ENCODE peak calls at places on chromosomes 11 and 22, in six cellular contexts. H is BE2C, J is left lung, K is fibroblast of villous mesenchyme, S is neural crest cell, Y is suprapubic skin. T is an unnamed sample.

GRCh38 chr22:43635101-43635500 is 177.0 kb downstream of the EFCAB6 start:
- DNase-seq in K (no peak), H (no peak), J (no peak), Y (no peak), S (no peak), T (no peak)

GRCh38 chr11:70463478-70464255 is 65.3 kb downstream of the CTTN start:
- DNase-seq in S (no peak), H (no peak), K (no peak), Y (no peak), J (peak; percentile 65), T (no peak)

GRCh38 chr11:19393119-19393518 is 152.4 kb upstream of the E2F8 start:
- DNase-seq in Y (no peak), K (no peak), S (no peak), J (no peak), H (no peak), T (no peak)

GRCh38 chr22:45007946-45008852 is 1.6 kb downstream of the PHF21B start:
- DNase-seq in K (peak; percentile 20), H (peak; percentile 48), J (peak; percentile 78), Y (no peak), S (peak; percentile 41), T (no peak)

GRCh38 chr11:86360775-86361395 is 13.8 kb upstream of the CCDC81 start:
- DNase-seq in H (no peak), K (peak; percentile 65), S (no peak), J (no peak), Y (no peak), T (peak; percentile 18)

GRCh38 chr11:112002491-112003216 is 22.6 kb upstream of the DLAT start:
- DNase-seq in J (no peak), Y (no peak), S (no peak), H (no peak), K (peak; percentile 17), T (no peak)

GRCh38 chr11:106724293-106724892 is 293.9 kb downstream of the GUCY1A2 start:
- DNase-seq in K (peak; percentile 34), H (no peak), J (no peak), Y (no peak), S (no peak), T (no peak)

GRCh38 chr11:15053201-15053685 is 20.1 kb upstream of the CALCB start:
- DNase-seq in S (no peak), J (no peak), Y (no peak), H (no peak), K (peak; percentile 2), T (no peak)

GRCh38 chr11:125551835-125552342 is 17.4 kb upstream of the EI24 start:
- DNase-seq in H (no peak), J (no peak), S (no peak), Y (no peak), K (no peak), T (no peak)

GRCh38 chr11:69054397-69055211 is 5.9 kb downstream of the TPCN2 start:
- DNase-seq in J (peak; percentile 58), Y (no peak), K (no peak), S (no peak), H (no peak), T (no peak)

GRCh38 chr11:35372565-35373283 is 46.6 kb downstream of the SLC1A2 start:
- DNase-seq in K (no peak), H (no peak), S (no peak), J (no peak), Y (no peak), T (no peak)

GRCh38 chr22:50723991-50724390 is 14.0 kb upstream of the ACR start:
- DNase-seq in K (no peak), S (no peak), H (no peak), Y (no peak), J (no peak), T (peak; percentile 62)

GRCh38 chr11:19631657-19632325 is 80.8 kb upstream of the NAV2 start:
- DNase-seq in H (no peak), K (no peak), S (no peak), Y (no peak), J (no peak), T (no peak)

GRCh38 chr11:118908931-118909618 is 16.7 kb downstream of the BCL9L start:
- DNase-seq in H (peak; percentile 96), Y (no peak), J (peak; percentile 82), S (no peak), K (peak; percentile 97), T (no peak)

GRCh38 chr11:641806-642370 is 4.8 kb downstream of the DRD4 start:
- DNase-seq in K (no peak), S (no peak), H (no peak), Y (no peak), J (no peak), T (no peak)

GRCh38 chr11:77789061-77789730 is 31.3 kb downstream of the RSF1 start:
- DNase-seq in K (no peak), H (no peak), S (no peak), Y (no peak), J (no peak), T (no peak)

DNA sequence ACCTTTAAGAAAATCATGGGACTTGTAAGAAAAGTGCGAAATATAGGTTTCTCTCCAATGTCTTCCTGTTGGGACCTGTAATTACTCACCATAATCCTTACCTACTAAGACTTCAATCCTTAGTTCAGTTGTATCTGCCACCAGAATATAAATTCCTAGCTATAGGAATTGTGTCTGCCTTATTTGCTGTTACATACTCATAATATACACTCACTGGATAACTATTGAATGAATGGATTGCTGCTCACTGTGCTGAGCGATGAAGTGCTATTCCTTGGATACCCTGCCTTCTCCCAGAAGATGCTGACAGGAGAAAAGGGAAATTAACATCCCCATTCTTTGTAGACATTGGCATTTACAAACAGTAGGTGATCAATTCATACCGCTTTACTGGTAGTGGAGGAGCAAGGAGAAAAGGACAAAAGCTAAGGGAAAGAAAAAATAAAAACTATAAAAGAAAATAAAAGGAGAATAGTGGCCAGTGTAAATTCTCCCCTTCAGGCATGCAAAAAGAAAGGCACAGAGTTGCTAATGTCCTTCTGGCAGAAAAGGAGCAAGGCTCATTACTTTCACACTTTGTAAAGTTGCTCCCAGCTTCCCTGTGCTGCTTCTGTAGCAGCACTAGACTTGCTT is 182.9 kb downstream of the LUZP2 start:
- DNase-seq in Y (no peak), J (no peak), K (no peak), S (no peak), H (no peak), T (no peak)
- TF ChIP-seq CTCF in Y (no peak), J (no peak), K (no peak), S (no peak), H (no peak), T (no peak)

DNA sequence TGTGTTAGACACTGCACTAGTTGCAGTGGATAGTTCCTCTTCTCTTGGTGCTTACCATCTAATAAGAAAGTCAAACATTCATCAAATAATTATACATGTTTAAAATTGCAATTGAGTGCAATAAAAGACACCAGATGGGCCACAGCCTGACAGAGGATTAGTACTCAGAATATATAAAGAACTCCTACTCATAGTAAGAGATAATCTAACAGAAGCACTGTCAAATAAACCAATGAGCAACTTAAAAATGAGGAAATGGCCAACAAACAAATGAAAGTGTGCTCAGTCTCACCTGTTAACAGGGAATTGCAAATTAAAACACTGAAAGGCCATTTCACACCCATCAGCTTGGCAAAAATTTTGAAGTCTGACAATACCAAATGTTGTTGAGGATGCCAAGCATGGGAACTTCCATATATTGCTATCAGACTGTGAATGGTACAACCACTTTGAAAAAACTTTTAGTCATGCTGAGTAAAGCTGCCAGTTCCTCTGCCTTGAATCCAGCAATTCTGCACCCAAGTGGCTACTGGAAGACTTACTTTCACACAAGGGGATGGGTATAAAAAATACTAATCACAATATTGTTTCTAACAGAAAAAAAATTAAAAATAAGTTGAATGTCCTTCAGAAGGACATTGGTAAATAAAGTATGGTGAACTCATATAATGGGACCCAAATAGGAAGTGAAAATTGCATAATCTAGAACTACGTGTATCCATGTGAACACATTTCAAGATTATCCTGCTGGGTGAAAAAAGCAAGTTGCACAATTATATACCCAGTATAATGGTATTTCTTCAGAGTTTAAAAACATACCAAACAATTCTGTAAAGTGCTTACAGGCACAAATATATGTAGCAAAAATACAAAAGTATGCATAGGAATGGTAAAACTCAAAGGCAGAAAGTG is 41.4 kb upstream of the CREB3L1 start:
- DNase-seq in H (no peak), J (no peak), S (no peak), Y (no peak), K (peak; percentile 59), T (no peak)
- TF ChIP-seq CTCF in H (no peak), J (no peak), S (no peak), Y (no peak), K (no peak), T (no peak)

GRCh38 chr11:96265236-96265737 is 77.7 kb downstream of the MAML2 start:
- DNase-seq in S (no peak), H (no peak), Y (no peak), J (no peak), K (no peak), T (no peak)

GRCh38 chr11:96260526-96260925 is 82.5 kb downstream of the MAML2 start:
- DNase-seq in H (no peak), K (no peak), S (no peak), Y (no peak), J (no peak), T (no peak)

GRCh38 chr11:96265972-96266371 is 77.0 kb downstream of the MAML2 start:
- DNase-seq in S (no peak), Y (no peak), J (no peak), H (no peak), K (no peak), T (no peak)

GRCh38 chr11:96264364-96264763 is 78.6 kb downstream of the MAML2 start:
- DNase-seq in J (no peak), H (no peak), S (no peak), K (no peak), Y (no peak), T (no peak)

DNA sequence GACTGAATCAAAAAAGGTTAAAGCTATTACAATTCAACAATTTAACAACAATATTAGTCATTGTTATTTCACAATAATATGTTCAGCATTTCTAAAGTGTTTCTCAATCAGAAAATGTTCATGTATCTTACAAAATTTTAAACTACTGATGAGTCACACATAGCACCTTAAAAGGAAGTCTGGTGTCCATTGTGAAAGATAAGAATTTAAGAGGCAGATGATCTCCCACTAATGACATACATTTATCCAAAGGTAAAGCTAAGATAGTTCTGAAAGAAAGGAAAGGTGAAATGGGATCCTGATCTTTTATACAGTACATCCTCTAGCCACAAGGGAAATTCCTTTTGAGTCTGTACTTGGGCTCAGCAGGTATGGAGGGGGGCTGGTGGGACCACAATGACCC is 79.6 kb downstream of the MAML2 start:
- DNase-seq in K (peak; percentile 93), S (no peak), Y (no peak), J (no peak), H (no peak), T (no peak)
- TF ChIP-seq CTCF in K (no peak), S (no peak), Y (no peak), J (no peak), H (no peak), T (no peak)

DNA sequence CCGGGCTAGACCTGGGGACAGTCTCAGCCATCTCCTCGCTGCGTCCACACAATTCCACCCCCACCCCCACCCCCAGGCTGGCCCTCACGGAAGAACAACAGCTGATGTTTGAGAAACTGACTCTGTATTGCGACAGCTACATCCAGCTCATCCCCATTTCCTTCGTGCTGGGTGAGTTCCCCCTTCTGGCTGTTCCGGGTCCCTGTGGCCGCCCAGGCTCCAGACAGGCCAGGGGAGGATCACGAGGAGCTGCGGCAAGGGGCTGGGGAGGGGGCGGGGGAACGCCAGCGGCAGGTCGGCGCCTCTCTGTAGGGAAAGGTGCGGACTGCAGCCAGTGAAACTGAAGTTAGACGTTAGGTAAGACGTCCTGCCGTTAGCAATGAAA is 4.9 kb downstream of the BEST1 start:
- DNase-seq in H (no peak), S (no peak), K (peak; percentile 95), Y (peak; percentile 83), J (peak; percentile 93), T (no peak)
- TF ChIP-seq CTCF in H (no peak), S (no peak), K (peak; percentile 28), Y (peak; percentile 19), J (peak; percentile 36), T (no peak)